ENCODE peak calls at places on chromosomes 5 and 9, in six cellular contexts. R, X, D, C, L and J are unnamed samples.
A peak's percentile ranks its signal among the peaks of the same experiment; 100 is the strongest.

GRCh38 chr5:140800816-140801493 is at the start of gene PCDHA3:
- DNase-seq in X (peak; percentile 60), L (no peak), D (no peak), C (no peak), R (no peak), J (no peak)

GRCh38 chr9:124411514-124412227 is 3.6 kb downstream of the PSMB7 start:
- DNase-seq in R (no peak), C (no peak), L (no peak), D (no peak), X (no peak), J (peak; percentile 51)

GRCh38 chr9:124420991-124421543 is 5.8 kb upstream of the PSMB7 start:
- DNase-seq in X (no peak), R (no peak), L (no peak), D (no peak), C (no peak), J (no peak)

GRCh38 chr5:140642718-140643117 is 3.5 kb downstream of the TMCO6 start:
- DNase-seq in C (no peak), D (no peak), L (no peak), X (peak; percentile 75), R (no peak), J (peak; percentile 14)

GRCh38 chr9:96661711-96662110 is 6.6 kb upstream of the PRXL2C start:
- DNase-seq in C (peak; percentile 12), L (peak; percentile 46), X (no peak), R (no peak), D (no peak), J (no peak)

GRCh38 chr5:112186401-112186990 is 232.6 kb downstream of the EPB41L4A start:
- DNase-seq in L (no peak), R (no peak), D (no peak), X (no peak), C (peak; percentile 67), J (peak; percentile 56)

GRCh38 chr5:134114886-134115805 is 665 bp downstream of the TCF7 start:
- DNase-seq in R (peak; percentile 89), D (peak; percentile 82), X (no peak), L (peak; percentile 94), C (peak; percentile 65), J (no peak)

GRCh38 chr9:93037476-93037971 is 21.0 kb upstream of the SUSD3 start:
- DNase-seq in D (no peak), C (no peak), R (no peak), L (no peak), X (no peak), J (no peak)

GRCh38 chr9:93486269-93486668 is 32.9 kb upstream of the FAM120AOS start:
- DNase-seq in C (no peak), D (no peak), R (no peak), X (no peak), L (no peak), J (no peak)

GRCh38 chr9:21608200-21608599 is 126.1 kb upstream of the IFNE start:
- DNase-seq in D (no peak), X (no peak), C (no peak), L (no peak), R (no peak), J (no peak)

GRCh38 chr5:150511641-150512367 is 3.9 kb downstream of the NDST1 start:
- DNase-seq in R (no peak), C (peak; percentile 77), L (peak; percentile 84), X (no peak), D (peak; percentile 64), J (peak; percentile 64)

GRCh38 chr9:76394896-76395244 is 644 bp upstream of the RFK start:
- DNase-seq in L (peak; percentile 87), D (peak; percentile 33), C (peak; percentile 67), R (peak; percentile 69), X (no peak), J (no peak)

GRCh38 chr5:34622046-34622435 is 34.1 kb upstream of the RAI14 start:
- DNase-seq in L (peak; percentile 9), D (no peak), X (no peak), R (no peak), C (no peak), J (no peak)

GRCh38 chr9:93058357-93059096 is at the start of gene SUSD3:
- DNase-seq in X (peak; percentile 81), L (peak; percentile 92), R (peak; percentile 89), C (peak; percentile 73), D (peak; percentile 89), J (no peak)

GRCh38 chr5:35745193-35745592 is 111.5 kb upstream of the IL7R start:
- DNase-seq in C (no peak), X (no peak), D (no peak), R (no peak), L (peak; percentile 56), J (no peak)

GRCh38 chr5:145922059-145922458 is 14.3 kb upstream of the SH3RF2 start:
- DNase-seq in D (no peak), L (no peak), C (no peak), X (no peak), R (no peak), J (peak; percentile 60)

GRCh38 chr5:171835066-171835465 is 49.4 kb downstream of the SMIM23 start:
- DNase-seq in C (no peak), D (no peak), L (no peak), R (no peak), X (peak; percentile 5), J (peak; percentile 50)

GRCh38 chr9:108837530-108837929 is 18.3 kb downstream of the ACTL7B start:
- DNase-seq in C (no peak), L (no peak), D (no peak), R (no peak), X (no peak), J (peak; percentile 80)

GRCh38 chr5:10434392-10434791 is 7.3 kb upstream of the ROPN1L start:
- DNase-seq in L (no peak), C (no peak), D (no peak), R (no peak), X (no peak), J (no peak)

GRCh38 chr5:151094861-151095260 is 14.0 kb upstream of the TNIP1 start:
- DNase-seq in C (no peak), L (no peak), X (no peak), R (no peak), D (no peak), J (peak; percentile 36)

GRCh38 chr9:110619831-110620230 is 40.3 kb upstream of the SVEP1 start:
- DNase-seq in D (no peak), R (no peak), C (no peak), L (no peak), X (no peak), J (no peak)

GRCh38 chr9:130024597-130024994 is 18.4 kb downstream of the FNBP1 start:
- DNase-seq in R (no peak), L (no peak), C (no peak), D (no peak), X (no peak), J (peak; percentile 84)

GRCh38 chr9:29078063-29078660 is 1504.9 kb upstream of the C9orf72 start:
- DNase-seq in R (no peak), C (no peak), D (no peak), X (no peak), L (no peak), J (peak; percentile 84)

GRCh38 chr9:35110327-35110758 is 5.3 kb downstream of the ATOSB start:
- DNase-seq in D (no peak), R (no peak), X (peak; percentile 92), C (no peak), L (no peak), J (peak; percentile 56)

DNA sequence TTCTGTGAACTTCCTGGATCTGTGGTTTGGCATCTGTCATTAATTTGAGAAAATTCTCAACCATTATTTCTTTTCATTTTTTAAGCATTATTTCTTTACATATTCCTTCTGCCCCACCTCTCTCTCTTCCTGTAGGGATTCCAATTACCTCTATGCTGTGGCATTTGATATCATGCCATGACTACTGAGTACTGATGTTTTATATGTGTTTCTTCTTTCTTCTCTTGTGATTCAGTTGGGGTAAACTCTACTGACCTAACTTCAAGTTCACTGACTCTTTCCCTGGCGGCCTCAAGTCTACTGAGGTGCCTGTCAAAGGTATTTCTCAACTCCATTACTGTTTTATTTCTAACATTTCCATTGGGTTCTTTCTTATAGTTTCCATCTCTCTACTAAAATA is 32.0 kb downstream of the ANKS6 start:
- DNase-seq in D (no peak), C (no peak), R (no peak), X (no peak), L (no peak), J (no peak)
- TF ChIP-seq CTCF in D (no peak), C (no peak), R (no peak), X (no peak), L (no peak), J (no peak)

GRCh38 chr5:79922626-79923025 is 68.4 kb downstream of the MTX3 start:
- DNase-seq in C (no peak), D (no peak), R (no peak), L (no peak), X (no peak), J (no peak)

GRCh38 chr5:79923431-79923830 is 67.6 kb downstream of the MTX3 start:
- DNase-seq in L (no peak), X (no peak), C (no peak), R (no peak), D (no peak), J (no peak)

GRCh38 chr5:79929095-79929494 is 62.0 kb downstream of the MTX3 start:
- DNase-seq in C (no peak), D (no peak), X (no peak), R (no peak), L (no peak), J (no peak)

GRCh38 chr5:79924936-79925893 is 65.8 kb downstream of the MTX3 start:
- DNase-seq in C (peak; percentile 4), R (peak; percentile 41), X (no peak), D (peak; percentile 37), L (peak; percentile 69), J (peak; percentile 11)
- TF ChIP-seq CTCF in C (no peak), R (peak; percentile 66), X (no peak), D (no peak), L (peak; percentile 72), J (no peak)

DNA sequence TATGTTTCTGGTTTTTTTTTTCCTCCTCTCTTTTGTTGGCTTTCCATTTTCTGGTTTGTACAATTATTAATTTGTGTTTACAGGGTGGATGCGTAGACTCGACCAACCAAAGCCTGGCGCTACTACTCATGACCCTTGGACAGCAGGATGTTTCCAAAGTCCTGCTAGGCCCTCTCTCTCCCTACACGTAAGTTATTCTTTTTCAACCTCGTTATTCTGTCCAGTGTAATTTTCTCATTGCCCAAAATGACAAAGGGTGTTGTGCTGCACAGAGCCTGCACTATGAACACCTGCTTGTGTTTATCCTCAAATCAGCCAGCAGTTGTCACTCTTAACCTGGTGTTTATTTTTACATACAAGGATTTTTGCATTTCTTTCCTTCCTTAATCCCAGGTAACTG is 56.6 kb downstream of the RCL1 start:
- DNase-seq in D (no peak), R (no peak), C (no peak), X (no peak), L (no peak), J (no peak)
- TF ChIP-seq CTCF in D (no peak), R (no peak), C (no peak), X (no peak), L (no peak), J (no peak)

GRCh38 chr5:74765929-74766328 is 988 bp downstream of the GFM2 start:
- DNase-seq in X (no peak), C (no peak), R (no peak), D (no peak), L (no peak), J (no peak)

GRCh38 chr5:74761241-74761640 is 5.7 kb downstream of the GFM2 start:
- DNase-seq in R (no peak), X (no peak), D (no peak), C (no peak), L (no peak), J (no peak)

GRCh38 chr5:74763504-74763903 is 3.4 kb downstream of the GFM2 start:
- DNase-seq in L (no peak), X (no peak), R (no peak), D (no peak), C (no peak), J (no peak)

GRCh38 chr5:74765201-74765600 is 1.7 kb downstream of the GFM2 start:
- DNase-seq in D (no peak), R (no peak), X (no peak), C (no peak), L (no peak), J (no peak)

GRCh38 chr5:74762599-74762998 is 4.3 kb downstream of the GFM2 start:
- DNase-seq in D (no peak), C (no peak), X (no peak), L (no peak), R (no peak), J (peak; percentile 89)
- TF ChIP-seq CTCF in D (no peak), C (no peak), X (no peak), L (no peak), R (no peak), J (no peak)